ENCODE peak calls at places on chromosome 20, in eight cellular contexts. M, E, W, L, Z, Y, A and F are unnamed samples.

GRCh38 chr20:60037120-60037499 is 78.9 kb downstream of the CDH26 start:
- DNase-seq in Z (no peak), W (peak; percentile 48), Y (no peak), A (no peak), M (no peak), L (no peak), E (no peak), F (peak; percentile 49)

GRCh38 chr20:38109025-38109541 is 56.0 kb downstream of the TGM2 start:
- DNase-seq in A (no peak), W (no peak), Z (no peak), Y (peak; percentile 94), L (no peak), M (peak; percentile 53), E (peak; percentile 46), F (no peak)

GRCh38 chr20:35830264-35830663 is 58.4 kb downstream of the PHF20 start:
- DNase-seq in L (no peak), A (no peak), E (no peak), W (no peak), Z (no peak), Y (no peak), M (no peak), F (no peak)

GRCh38 chr20:51337126-51337805 is 205.3 kb downstream of the NFATC2 start:
- DNase-seq in Y (no peak), M (no peak), E (no peak), L (no peak), W (no peak), Z (no peak), A (no peak), F (no peak)

GRCh38 chr20:15875446-15875845 is 697.8 kb downstream of the KIF16B start:
- DNase-seq in Z (no peak), A (no peak), M (no peak), E (no peak), W (no peak), Y (no peak), L (no peak), F (no peak)

GRCh38 chr20:38601216-38602184 is at the start of gene ARHGAP40:
- DNase-seq in M (peak; percentile 6), Z (no peak), Y (no peak), E (no peak), W (peak; percentile 68), A (peak; percentile 72), L (no peak), F (peak; percentile 91)

GRCh38 chr20:13302647-13303425 is 81.8 kb downstream of the ISM1 start:
- DNase-seq in W (peak; percentile 64), Y (no peak), A (peak; percentile 67), L (no peak), M (peak; percentile 44), Z (no peak), E (no peak), F (peak; percentile 70)

GRCh38 chr20:13995841-13996240 is 525 bp downstream of the MACROD2 start:
- DNase-seq in M (peak; percentile 60), A (peak; percentile 75), E (peak; percentile 31), Y (peak; percentile 71), W (peak; percentile 65), Z (peak; percentile 49), L (no peak), F (peak; percentile 78)

GRCh38 chr20:49236301-49236700 is 17.1 kb downstream of the DDX27 start:
- DNase-seq in E (no peak), W (no peak), A (no peak), L (no peak), M (peak; percentile 27), Z (no peak), Y (no peak), F (no peak)

GRCh38 chr20:58870293-58871014 is 17.9 kb downstream of the GNAS start:
- DNase-seq in W (peak; percentile 90), M (peak; percentile 73), A (peak; percentile 87), L (no peak), Z (peak; percentile 79), E (peak; percentile 59), Y (peak; percentile 84), F (peak; percentile 84)

GRCh38 chr20:17320456-17320855 is 93.6 kb downstream of the PCSK2 start:
- DNase-seq in A (no peak), M (no peak), Z (no peak), Y (no peak), L (no peak), E (no peak), W (no peak), F (no peak)

GRCh38 chr20:22425344-22426295 is 158.8 kb downstream of the FOXA2 start:
- DNase-seq in W (no peak), E (no peak), L (no peak), A (no peak), Y (no peak), Z (no peak), M (no peak), F (no peak)

GRCh38 chr20:61055130-61055529 is 196.9 kb upstream of the CDH4 start:
- DNase-seq in M (no peak), W (no peak), Y (no peak), E (no peak), L (no peak), Z (no peak), A (no peak), F (no peak)

GRCh38 chr20:61052195-61052594 is 199.9 kb upstream of the CDH4 start:
- DNase-seq in A (no peak), M (no peak), Z (no peak), Y (peak; percentile 43), E (no peak), W (no peak), L (no peak), F (peak; percentile 60)

GRCh38 chr20:61053487-61054277 is 198.4 kb upstream of the CDH4 start:
- DNase-seq in E (no peak), Z (no peak), Y (no peak), M (no peak), L (no peak), A (no peak), W (no peak), F (no peak)

GRCh38 chr20:61054411-61054810 is 197.7 kb upstream of the CDH4 start:
- DNase-seq in L (no peak), W (no peak), Y (no peak), E (no peak), Z (no peak), A (no peak), M (no peak), F (no peak)

GRCh38 chr20:61052796-61053442 is 199.1 kb upstream of the CDH4 start:
- DNase-seq in L (no peak), M (no peak), Y (no peak), E (no peak), A (no peak), W (no peak), Z (no peak), F (no peak)
- H3K4me3 ChIP-seq in L (no peak overlapping the region), M (no peak overlapping the region), Y (no peak overlapping the region), E (no peak overlapping the region), A (no peak overlapping the region), W (no peak overlapping the region), Z (no peak overlapping the region), F (no peak overlapping the region)

GRCh38 chr20:46423342-46423741 is 16.9 kb upstream of the ELMO2 start:
- DNase-seq in M (no peak), W (peak; percentile 47), E (no peak), Z (no peak), L (no peak), A (no peak), Y (no peak), F (peak; percentile 43)

GRCh38 chr20:46430921-46431712 is 24.7 kb upstream of the ELMO2 start:
- DNase-seq in Y (no peak), Z (no peak), M (no peak), A (no peak), E (no peak), L (no peak), W (no peak), F (no peak)

GRCh38 chr20:46423882-46424482 is 17.6 kb upstream of the ELMO2 start:
- DNase-seq in L (no peak), Y (no peak), M (no peak), E (no peak), A (no peak), Z (no peak), W (no peak), F (no peak)

GRCh38 chr20:46433051-46433450 is 26.6 kb upstream of the ELMO2 start:
- DNase-seq in E (no peak), Z (no peak), Y (no peak), A (no peak), M (no peak), L (no peak), W (no peak), F (no peak)

GRCh38 chr20:46427384-46427783 is 21.0 kb upstream of the ELMO2 start:
- DNase-seq in M (no peak), Y (no peak), E (no peak), Z (no peak), W (no peak), L (no peak), A (no peak), F (no peak)
- H3K36me3 ChIP-seq in M (no peaks in the 10 kb centered on the region), Y (no peaks in the 10 kb centered on the region), E (no peaks in the 10 kb centered on the region), Z (no peaks in the 10 kb centered on the region), W (no peaks in the 10 kb centered on the region), L (no peaks in the 10 kb centered on the region), A (no peaks in the 10 kb centered on the region), F (no peaks in the 10 kb centered on the region)

DNA sequence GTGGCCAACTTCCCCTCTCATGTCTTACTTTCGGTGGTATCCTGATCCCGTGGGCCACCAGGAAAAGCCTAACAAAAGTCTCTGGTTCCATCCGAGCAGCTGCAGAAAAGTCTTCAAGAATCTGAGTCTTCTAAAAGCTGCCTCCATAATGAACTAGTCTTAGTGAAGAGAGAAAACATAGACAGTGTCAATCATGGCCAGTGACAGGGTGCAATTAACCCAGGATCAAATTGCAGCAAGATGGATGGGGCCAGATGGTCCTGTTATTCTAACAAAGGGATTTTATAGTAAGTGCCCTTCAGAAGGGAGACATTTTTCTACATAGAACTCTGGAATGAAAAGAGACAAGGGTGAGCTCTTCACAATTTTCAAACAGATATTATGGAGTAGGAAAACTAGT is 281.6 kb upstream of the ZFP64 start:
- DNase-seq in M (no peak), E (no peak), Z (no peak), W (no peak), A (no peak), Y (no peak), L (no peak), F (no peak)
- H3K27me3 ChIP-seq in M (no peaks in the 10 kb centered on the region), E (no peaks in the 10 kb centered on the region), Z (peaks cover 1% of the 10 kb centered on the region), W (no peaks in the 10 kb centered on the region), A (no peaks in the 10 kb centered on the region), Y (no peaks in the 10 kb centered on the region), L (no peaks in the 10 kb centered on the region), F (no peaks in the 10 kb centered on the region)

GRCh38 chr20:43658068-43658722 is 8.7 kb upstream of the MYBL2 start:
- DNase-seq in E (no peak), M (peak; percentile 31), L (no peak), W (peak; percentile 55), A (no peak), Y (no peak), Z (no peak), F (no peak)
- H3K4me3 ChIP-seq in E (no peak overlapping the region), M (peak overlapping the region; percentile 54), L (peak overlapping the region; percentile 90), W (peak overlapping the region; percentile 84), A (peak overlapping the region; percentile 85), Y (no peak overlapping the region), Z (no peak overlapping the region), F (peak overlapping the region; percentile 88)

DNA sequence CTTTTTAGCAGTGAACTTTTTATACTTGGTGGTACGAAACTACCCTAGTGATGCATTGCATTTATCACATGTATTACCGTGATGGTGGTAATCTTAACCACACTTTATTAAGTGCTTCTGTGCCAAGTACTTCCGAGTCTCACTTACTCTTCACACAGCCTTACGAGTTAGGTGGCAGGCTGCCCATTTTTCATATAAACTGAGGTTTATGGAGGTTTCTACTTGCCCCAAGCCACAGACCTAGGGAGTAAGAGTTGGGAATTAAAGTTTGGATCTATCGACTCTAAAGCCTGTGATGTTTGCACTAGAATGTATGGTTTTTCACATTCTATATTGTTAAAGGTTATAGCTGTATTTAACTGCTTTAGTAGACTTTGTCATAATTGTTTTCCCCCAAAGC is 5.5 kb upstream of the PABPC1L start:
- DNase-seq in W (no peak), M (no peak), Y (no peak), Z (no peak), E (no peak), L (no peak), A (no peak), F (no peak)
- H3K36me3 ChIP-seq in W (peaks cover 55% of the 10 kb centered on the region), M (peaks cover 23% of the 10 kb centered on the region), Y (peaks cover 72% of the 10 kb centered on the region), Z (peaks cover 4% of the 10 kb centered on the region), E (no peaks in the 10 kb centered on the region), L (no peaks in the 10 kb centered on the region), A (peaks cover 50% of the 10 kb centered on the region), F (peaks cover 39% of the 10 kb centered on the region)